ENCODE peak calls at places on chromosomes 1 and 21, in seven cellular contexts. One of them, this sample, is unnamed. For H3K9me2, the result is how much of the 10 kb centered on the place peaks cover.

GRCh38 chr1:239815074-239815473 is 276.6 kb upstream of the FMN2 start:
- DNase-seq in PC-3: peak
- DNase-seq in OCI-LY7: no peak
- DNase-seq in PC-9: no peak
- DNase-seq in hepatocyte: no peak
- DNase-seq in Karpas-422: no peak
- DNase-seq in HCT116: no peak
- DNase-seq in this sample: no peak

GRCh38 chr1:182702826-182703524 is 18.6 kb upstream of the RGS8 start:
- DNase-seq in PC-3: no peak
- DNase-seq in OCI-LY7: no peak
- DNase-seq in hepatocyte: no peak
- DNase-seq in HCT116: no peak
- DNase-seq in Karpas-422: no peak
- DNase-seq in PC-9: no peak
- DNase-seq in this sample: no peak

GRCh38 chr1:6199298-6200187 is at the start of gene RPL22:
- DNase-seq in OCI-LY7: peak
- DNase-seq in hepatocyte: peak
- DNase-seq in PC-3: peak
- DNase-seq in PC-9: peak
- DNase-seq in Karpas-422: peak
- DNase-seq in HCT116: peak
- DNase-seq in this sample: peak

GRCh38 chr1:46451948-46452930 is 37.4 kb upstream of the DMBX1 start:
- DNase-seq in Karpas-422: no peak
- DNase-seq in PC-9: no peak
- DNase-seq in HCT116: no peak
- DNase-seq in hepatocyte: no peak
- DNase-seq in PC-3: no peak
- DNase-seq in OCI-LY7: no peak
- DNase-seq in this sample: no peak

GRCh38 chr1:232386721-232387510 is 243.0 kb downstream of the SIPA1L2 start:
- DNase-seq in PC-9: no peak
- DNase-seq in HCT116: no peak
- DNase-seq in OCI-LY7: no peak
- DNase-seq in PC-3: no peak
- DNase-seq in Karpas-422: no peak
- DNase-seq in hepatocyte: no peak
- DNase-seq in this sample: no peak

GRCh38 chr1:84569216-84569615 is 5.0 kb downstream of the CTBS start:
- DNase-seq in Karpas-422: no peak
- DNase-seq in OCI-LY7: no peak
- DNase-seq in HCT116: no peak
- DNase-seq in hepatocyte: no peak
- DNase-seq in PC-9: no peak
- DNase-seq in PC-3: no peak
- DNase-seq in this sample: no peak

GRCh38 chr1:59705849-59706599 is 108.7 kb upstream of the HOOK1 start:
- DNase-seq in PC-3: no peak
- DNase-seq in Karpas-422: no peak
- DNase-seq in HCT116: no peak
- DNase-seq in hepatocyte: peak
- DNase-seq in OCI-LY7: no peak
- DNase-seq in PC-9: no peak
- DNase-seq in this sample: no peak

GRCh38 chr1:240117202-240117769 is 25.6 kb downstream of the FMN2 start:
- DNase-seq in PC-3: no peak
- DNase-seq in hepatocyte: no peak
- DNase-seq in Karpas-422: no peak
- DNase-seq in HCT116: no peak
- DNase-seq in PC-9: no peak
- DNase-seq in OCI-LY7: no peak
- DNase-seq in this sample: no peak

GRCh38 chr21:30434033-30434631 is 4.1 kb downstream of the KRTAP13-4 start:
- DNase-seq in Karpas-422: peak
- DNase-seq in HCT116: no peak
- DNase-seq in PC-3: peak
- DNase-seq in PC-9: no peak
- DNase-seq in OCI-LY7: peak
- DNase-seq in hepatocyte: peak
- DNase-seq in this sample: peak

GRCh38 chr1:168179411-168180147 is 817 bp downstream of the TIPRL start:
- DNase-seq in OCI-LY7: peak
- DNase-seq in HCT116: no peak
- DNase-seq in Karpas-422: peak
- DNase-seq in PC-9: no peak
- DNase-seq in PC-3: peak
- DNase-seq in hepatocyte: peak
- DNase-seq in this sample: peak

GRCh38 chr1:230160957-230161771 is 94.1 kb downstream of the GALNT2 start:
- DNase-seq in HCT116: no peak
- DNase-seq in hepatocyte: peak
- DNase-seq in OCI-LY7: no peak
- DNase-seq in Karpas-422: no peak
- DNase-seq in PC-9: no peak
- DNase-seq in PC-3: peak
- DNase-seq in this sample: no peak

GRCh38 chr1:183870351-183871077 is 65.6 kb downstream of the RGL1 start:
- DNase-seq in hepatocyte: no peak
- DNase-seq in PC-9: no peak
- DNase-seq in OCI-LY7: no peak
- DNase-seq in HCT116: no peak
- DNase-seq in Karpas-422: no peak
- DNase-seq in PC-3: peak
- DNase-seq in this sample: no peak

DNA sequence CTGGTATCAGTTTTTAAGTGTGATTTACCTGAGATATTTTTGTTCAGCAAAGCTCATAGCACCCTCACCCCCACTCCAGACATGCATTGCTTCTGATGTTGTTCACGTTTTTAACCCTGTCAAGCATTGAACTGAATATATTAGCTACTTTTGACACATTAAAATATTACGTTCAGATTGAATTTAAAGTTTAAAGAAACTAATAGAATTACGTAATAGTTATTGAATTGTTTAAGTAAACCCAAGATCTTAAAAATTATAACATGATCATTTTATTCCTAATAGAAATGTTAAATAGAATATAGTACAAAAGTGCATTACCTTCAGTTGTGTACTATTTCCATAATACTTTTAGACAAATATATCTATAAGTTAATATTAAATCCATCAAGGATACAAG is 18.9 kb downstream of the GLRX2 start:
- DNase-seq in PC-3: no peak
- DNase-seq in Karpas-422: no peak
- DNase-seq in hepatocyte: no peak
- DNase-seq in OCI-LY7: no peak
- DNase-seq in PC-9: no peak
- DNase-seq in HCT116: no peak
- DNase-seq in this sample: no peak
- H3K9me2 ChIP-seq in PC-3: under half
- H3K9me2 ChIP-seq in Karpas-422: under half
- H3K9me2 ChIP-seq in hepatocyte: under half
- H3K9me2 ChIP-seq in OCI-LY7: under half
- H3K9me2 ChIP-seq in PC-9: under half
- H3K9me2 ChIP-seq in HCT116: under half
- H3K9me2 ChIP-seq in this sample: under half

GRCh38 chr1:226510453-226510852 is 38.1 kb upstream of the STUM start:
- DNase-seq in PC-3: no peak
- DNase-seq in hepatocyte: no peak
- DNase-seq in PC-9: no peak
- DNase-seq in OCI-LY7: no peak
- DNase-seq in HCT116: no peak
- DNase-seq in Karpas-422: no peak
- DNase-seq in this sample: no peak
- H3K9me2 ChIP-seq in PC-3: under half
- H3K9me2 ChIP-seq in hepatocyte: under half
- H3K9me2 ChIP-seq in PC-9: under half
- H3K9me2 ChIP-seq in OCI-LY7: under half
- H3K9me2 ChIP-seq in HCT116: under half
- H3K9me2 ChIP-seq in Karpas-422: under half
- H3K9me2 ChIP-seq in this sample: under half

GRCh38 chr1:155255243-155256100 is at the start of gene ENTREP3:
- DNase-seq in PC-9: peak
- DNase-seq in hepatocyte: peak
- DNase-seq in OCI-LY7: peak
- DNase-seq in HCT116: no peak
- DNase-seq in Karpas-422: peak
- DNase-seq in PC-3: peak
- DNase-seq in this sample: peak
- H3K9me2 ChIP-seq in PC-9: under half
- H3K9me2 ChIP-seq in hepatocyte: under half
- H3K9me2 ChIP-seq in OCI-LY7: under half
- H3K9me2 ChIP-seq in HCT116: under half
- H3K9me2 ChIP-seq in Karpas-422: under half
- H3K9me2 ChIP-seq in PC-3: under half
- H3K9me2 ChIP-seq in this sample: under half

DNA sequence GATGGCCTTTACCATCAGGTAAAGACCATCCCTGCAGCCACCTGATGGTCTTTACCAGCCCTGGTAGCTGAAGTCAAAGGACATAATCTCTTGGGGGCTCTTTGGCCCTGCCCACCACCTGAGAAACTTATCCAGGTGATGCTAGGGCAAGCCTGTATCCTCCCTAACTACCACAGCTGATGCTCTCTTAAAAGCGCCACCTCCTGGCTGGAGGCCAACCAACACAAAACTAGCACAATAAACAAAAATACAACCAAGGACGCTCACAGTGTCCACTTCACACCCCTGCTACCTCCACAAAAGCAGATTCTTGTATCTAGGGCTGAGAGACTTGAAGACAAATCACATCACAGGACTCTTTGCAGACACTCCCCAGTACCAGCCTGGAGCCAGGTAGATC is 357.1 kb upstream of the POU3F1 start:
- DNase-seq in hepatocyte: no peak
- DNase-seq in HCT116: no peak
- DNase-seq in Karpas-422: peak
- DNase-seq in PC-3: no peak
- DNase-seq in PC-9: no peak
- DNase-seq in OCI-LY7: peak
- DNase-seq in this sample: peak
- H3K9me2 ChIP-seq in hepatocyte: under half
- H3K9me2 ChIP-seq in HCT116: under half
- H3K9me2 ChIP-seq in Karpas-422: under half
- H3K9me2 ChIP-seq in PC-3: under half
- H3K9me2 ChIP-seq in PC-9: under half
- H3K9me2 ChIP-seq in OCI-LY7: under half
- H3K9me2 ChIP-seq in this sample: under half

DNA sequence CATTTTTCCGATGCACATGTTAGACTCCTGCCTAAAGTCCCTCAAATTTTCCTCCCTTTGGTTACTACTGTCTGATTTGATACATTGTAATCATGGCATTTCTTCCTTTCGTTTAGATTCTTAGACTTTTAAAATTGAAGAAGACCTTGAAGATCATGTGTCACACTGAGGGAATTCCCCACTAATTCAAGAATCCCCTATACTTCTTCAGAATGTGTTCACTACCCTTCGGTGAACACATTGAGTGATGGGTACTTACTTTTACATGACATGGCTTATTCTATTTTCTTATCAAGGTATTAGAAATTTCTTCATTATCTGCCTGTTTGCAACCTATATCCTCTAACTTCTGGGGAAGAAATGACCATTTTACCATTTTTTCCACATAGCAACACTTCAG is 85.9 kb downstream of the LHX8 start:
- DNase-seq in hepatocyte: no peak
- DNase-seq in Karpas-422: no peak
- DNase-seq in PC-9: no peak
- DNase-seq in HCT116: no peak
- DNase-seq in OCI-LY7: no peak
- DNase-seq in PC-3: no peak
- DNase-seq in this sample: no peak
- H3K9me2 ChIP-seq in hepatocyte: under half
- H3K9me2 ChIP-seq in Karpas-422: under half
- H3K9me2 ChIP-seq in PC-9: under half
- H3K9me2 ChIP-seq in HCT116: under half
- H3K9me2 ChIP-seq in OCI-LY7: under half
- H3K9me2 ChIP-seq in PC-3: under half
- H3K9me2 ChIP-seq in this sample: under half

DNA sequence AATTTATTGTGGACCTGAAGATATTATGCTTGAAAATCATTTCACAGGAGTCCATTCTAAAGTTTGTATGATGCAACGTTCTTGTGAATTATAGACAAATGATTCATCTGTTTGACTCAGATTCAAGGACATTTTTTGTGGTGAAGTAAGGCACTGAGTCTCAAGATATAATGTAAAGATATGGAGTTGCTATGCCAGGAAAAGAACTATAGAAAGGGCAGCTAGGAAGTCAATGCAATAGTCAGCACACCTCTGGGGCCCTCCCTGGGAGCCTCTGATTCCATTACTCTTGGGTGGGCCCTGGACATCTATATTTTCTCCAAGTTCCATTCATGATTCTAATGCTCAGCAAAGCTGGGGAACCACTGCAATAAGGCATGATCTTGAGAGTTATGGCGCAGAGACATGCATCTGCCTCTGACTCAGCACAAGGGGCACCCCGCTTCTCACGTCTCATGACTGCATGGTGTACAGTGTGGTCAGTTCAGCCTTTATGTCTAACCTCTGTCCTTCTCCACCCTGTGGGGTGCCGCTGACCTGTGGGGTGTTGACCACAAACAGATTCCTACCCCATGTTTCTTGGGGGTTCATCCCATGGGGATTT is 34.1 kb downstream of the ETS2 start:
- DNase-seq in OCI-LY7: no peak
- DNase-seq in Karpas-422: no peak
- DNase-seq in PC-3: peak
- DNase-seq in HCT116: peak
- DNase-seq in hepatocyte: no peak
- DNase-seq in PC-9: peak
- DNase-seq in this sample: no peak
- H3K9me2 ChIP-seq in OCI-LY7: under half
- H3K9me2 ChIP-seq in Karpas-422: under half
- H3K9me2 ChIP-seq in PC-3: under half
- H3K9me2 ChIP-seq in HCT116: under half
- H3K9me2 ChIP-seq in hepatocyte: under half
- H3K9me2 ChIP-seq in PC-9: under half
- H3K9me2 ChIP-seq in this sample: under half

This sample was measured in GM23338.